ENCODE peak calls at places on chromosomes 1 and 21, in eight cellular contexts. S is astrocyte, Q is A549, E is PC-3, M is IMR-90, X is heart left ventricle, P is heart right ventricle, W is Panc1. H is an unnamed sample.

GRCh38 chr1:64231153-64231552 is 27.7 kb downstream of the UBE2U start:
- DNase-seq in P (no peak), Q (no peak), W (no peak), M (no peak), E (peak), X (no peak), S (peak), H (peak)

GRCh38 chr1:177824508-177824982 is 145.3 kb downstream of the SEC16B start:
- DNase-seq in M (no peak), E (no peak), Q (no peak), X (no peak), W (no peak), P (no peak), S (no peak), H (no peak)

GRCh38 chr1:223811634-223812101 is 34.1 kb downstream of the TP53BP2 start:
- DNase-seq in W (peak), E (peak), X (no peak), S (peak), M (peak), P (no peak), Q (no peak), H (peak)

GRCh38 chr1:151371744-151372410 is 628 bp downstream of the SELENBP1 start:
- DNase-seq in M (peak), S (peak), X (peak), P (peak), Q (peak), E (peak), W (no peak), H (peak)

GRCh38 chr21:46412521-46413364 is 45.9 kb upstream of the DIP2A start:
- DNase-seq in X (no peak), S (no peak), P (no peak), M (no peak), W (no peak), E (no peak), Q (no peak), H (no peak)

GRCh38 chr1:3001471-3002348 is 19.6 kb upstream of the ACTRT2 start:
- DNase-seq in M (no peak), S (no peak), X (peak), P (no peak), W (no peak), Q (no peak), E (no peak), H (no peak)

GRCh38 chr1:217660353-217661062 is 29.4 kb downstream of the SPATA17 start:
- DNase-seq in M (peak), P (no peak), E (peak), S (peak), Q (peak), X (no peak), W (peak), H (peak)

GRCh38 chr1:117616356-117616755 is 10.5 kb downstream of the TENT5C start:
- DNase-seq in E (no peak), P (no peak), W (no peak), S (no peak), M (no peak), Q (no peak), X (no peak), H (no peak)

GRCh38 chr1:244173765-244174164 is 122.7 kb downstream of the ZBTB18 start:
- DNase-seq in S (peak), Q (no peak), X (no peak), E (no peak), W (no peak), M (no peak), P (no peak), H (no peak)

GRCh38 chr1:39876136-39876535 is 7.2 kb downstream of the TRIT1 start:
- DNase-seq in W (no peak), X (no peak), E (no peak), S (no peak), Q (no peak), P (no peak), M (no peak), H (no peak)

GRCh38 chr1:100053727-100054126 is 79.0 kb downstream of the SASS6 start:
- DNase-seq in E (no peak), M (no peak), W (no peak), S (no peak), X (no peak), P (no peak), Q (no peak), H (no peak)

GRCh38 chr21:23804866-23805265 is 1802.4 kb downstream of the MRPL39 start:
- DNase-seq in Q (no peak), M (no peak), P (no peak), E (no peak), S (no peak), X (no peak), W (no peak), H (no peak)

GRCh38 chr1:237640011-237640671 is 250.6 kb downstream of the ZP4 start:
- DNase-seq in P (no peak), M (no peak), S (no peak), E (no peak), Q (no peak), W (no peak), X (no peak), H (no peak)

GRCh38 chr1:196651637-196652215 is at the start of gene CFH:
- DNase-seq in M (peak), P (peak), Q (no peak), X (no peak), S (peak), E (peak), W (no peak), H (peak)

GRCh38 chr1:211344335-211344664 is 17.7 kb downstream of the TRAF5 start:
- DNase-seq in X (no peak), S (peak), W (no peak), P (no peak), E (no peak), M (peak), Q (no peak), H (peak)

GRCh38 chr1:1021010-1021845 is 1.3 kb downstream of the AGRN start:
- DNase-seq in W (no peak), E (peak), M (peak), X (peak), P (peak), S (peak), Q (no peak), H (peak)

GRCh38 chr21:42695324-42696025 is 42.1 kb downstream of the PDE9A start:
- DNase-seq in X (peak), P (peak), Q (no peak), W (no peak), E (peak), M (peak), S (peak), H (peak)

GRCh38 chr1:229258851-229259110 is 12.1 kb upstream of the RAB4A start:
- DNase-seq in W (no peak), S (no peak), E (no peak), Q (no peak), P (no peak), X (no peak), M (no peak), H (no peak)

GRCh38 chr1:99503276-99503747 is 142.6 kb upstream of the PALMD start:
- DNase-seq in W (no peak), Q (no peak), P (peak), M (peak), E (no peak), S (peak), X (peak), H (peak)

GRCh38 chr1:161171191-161171590 is 5.0 kb downstream of the PPOX start:
- DNase-seq in E (no peak), P (no peak), S (no peak), Q (no peak), W (no peak), X (no peak), M (no peak), H (no peak)

GRCh38 chr1:248618878-248619277 is 16.0 kb downstream of the OR2T11 start:
- DNase-seq in P (no peak), X (peak), W (peak), S (no peak), Q (peak), E (peak), M (peak), H (peak)

GRCh38 chr1:161427733-161428516 is 60.2 kb upstream of the CFAP126 start:
- DNase-seq in M (peak), E (no peak), S (peak), P (no peak), W (peak), Q (peak), X (no peak), H (peak)

GRCh38 chr1:4482526-4482925 is 171.9 kb upstream of the AJAP1 start:
- DNase-seq in P (no peak), E (no peak), M (no peak), X (no peak), Q (no peak), S (no peak), W (no peak), H (no peak)

GRCh38 chr1:88998716-88999115 is 6.3 kb upstream of the KYAT3 start:
- DNase-seq in M (peak), W (peak), P (peak), S (peak), Q (peak), E (peak), X (no peak), H (peak)

GRCh38 chr1:162336621-162337020 is 40.0 kb downstream of the SPATA46 start:
- DNase-seq in M (no peak), S (no peak), E (no peak), W (no peak), P (no peak), X (no peak), Q (no peak), H (no peak)

GRCh38 chr1:183097438-183098051 is 74.3 kb downstream of the LAMC1 start:
- DNase-seq in Q (no peak), M (peak), E (no peak), X (no peak), S (peak), P (no peak), W (no peak), H (peak)

GRCh38 chr1:101137144-101138126 is 99.4 kb upstream of the S1PR1 start:
- DNase-seq in W (no peak), Q (no peak), P (no peak), S (peak), X (no peak), E (no peak), M (peak), H (peak)

GRCh38 chr1:197782719-197783328 is 7.5 kb upstream of the DENND1B start:
- DNase-seq in P (no peak), W (no peak), M (no peak), X (no peak), E (no peak), Q (no peak), S (no peak), H (no peak)

GRCh38 chr1:47942238-47942629 is 55.0 kb downstream of the TRABD2B start:
- DNase-seq in S (no peak), P (no peak), W (no peak), M (no peak), Q (peak), E (peak), X (no peak), H (no peak)

GRCh38 chr1:69791311-69791710 is 223.6 kb downstream of the LRRC7 start:
- DNase-seq in S (peak), P (no peak), Q (no peak), M (no peak), X (no peak), E (no peak), W (no peak), H (peak)

GRCh38 chr1:58067082-58067481 is 479.4 kb downstream of the OMA1 start:
- DNase-seq in W (no peak), P (no peak), X (no peak), M (no peak), S (no peak), Q (no peak), E (no peak), H (no peak)

GRCh38 chr1:236099622-236100021 is 34.7 kb upstream of the NID1 start:
- DNase-seq in W (no peak), X (no peak), P (no peak), Q (no peak), E (no peak), M (peak), S (peak), H (no peak)

GRCh38 chr1:151816964-151817730 is 11.9 kb upstream of the LINGO4 start:
- DNase-seq in E (no peak), P (no peak), X (no peak), Q (no peak), M (no peak), S (no peak), W (no peak), H (no peak)

DNA sequence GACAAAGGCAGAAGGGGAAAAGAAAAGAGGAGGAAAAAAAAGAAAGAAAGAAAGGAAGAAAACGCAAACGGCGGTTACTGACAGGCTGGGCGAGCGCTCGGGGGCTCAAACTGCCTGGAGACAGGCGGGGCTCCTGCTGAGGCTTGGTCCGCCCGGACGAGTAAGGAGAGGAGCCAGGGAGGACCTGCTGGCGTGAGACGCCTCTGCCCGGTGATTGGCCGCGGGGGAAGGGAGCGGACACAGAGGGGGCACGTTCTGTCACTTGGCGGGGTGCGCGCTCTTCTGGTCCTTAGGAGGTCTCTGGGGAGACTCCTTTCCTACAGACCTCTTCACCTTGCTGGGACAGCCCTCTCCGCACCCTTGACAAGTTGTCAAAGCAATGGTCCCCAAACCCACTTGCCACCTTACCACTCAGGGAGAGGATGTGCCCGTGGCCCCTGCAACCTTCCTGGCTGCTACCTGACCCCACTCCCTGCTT is 791 bp upstream of the PIK3R3 start:
- DNase-seq in W (no peak), X (peak), S (no peak), M (no peak), E (no peak), P (peak), Q (peak), H (no peak)
- TF ChIP-seq CTCF in W (no peak), X (no peak), S (no peak), M (no peak), E (no peak), P (no peak), Q (no peak), H (no peak)

GRCh38 chr1:156060937-156061636 is at the start of gene RAB25:
- DNase-seq in P (no peak), M (no peak), E (peak), S (no peak), W (no peak), Q (no peak), X (peak), H (no peak)
- H3K4me3 ChIP-seq in P (no peak), M (no peak), E (peak), S (no peak), W (no peak), Q (no peak), X (no peak), H (no peak)

DNA sequence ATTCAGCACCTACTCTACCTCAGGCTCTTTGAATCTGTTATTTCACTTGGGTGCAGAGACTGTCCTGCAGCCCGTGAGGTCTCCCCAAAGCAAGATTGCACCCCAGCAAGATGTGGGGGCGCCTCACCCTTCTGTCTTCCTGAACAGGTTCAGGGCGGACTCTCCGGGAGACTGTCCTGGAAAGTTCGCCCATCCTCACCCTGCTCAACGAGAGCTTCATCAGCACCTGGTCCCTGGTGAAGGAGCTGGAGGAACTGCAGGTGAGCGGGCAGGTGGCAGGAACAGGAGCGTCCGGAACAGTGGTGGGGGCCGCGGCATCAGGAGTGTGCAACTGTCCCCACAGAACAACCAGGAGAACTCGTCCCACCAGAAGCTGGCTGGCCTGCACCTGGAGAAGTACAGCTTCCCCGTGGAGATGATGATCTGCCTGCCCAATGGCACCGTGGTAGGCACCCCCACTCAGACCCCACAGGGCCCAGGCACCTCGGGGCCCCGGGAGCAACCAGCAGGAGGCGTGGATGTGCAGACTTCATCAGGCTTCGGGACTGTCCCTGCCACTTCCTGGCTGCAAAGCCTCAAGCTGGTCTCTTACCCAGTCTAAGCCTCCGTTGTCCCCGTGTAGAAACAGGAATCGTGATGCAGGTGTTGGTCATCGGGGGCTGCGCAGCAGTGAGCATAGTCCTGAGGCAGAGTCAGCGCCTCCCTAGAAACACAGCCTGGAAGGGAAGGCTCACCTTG is 5.9 kb upstream of the MTFR1L start:
- DNase-seq in P (no peak), Q (no peak), X (no peak), E (no peak), W (no peak), S (no peak), M (no peak), H (no peak)
- TF ChIP-seq CTCF in P (no peak), Q (no peak), X (no peak), E (no peak), W (no peak), S (no peak), M (no peak), H (no peak)

DNA sequence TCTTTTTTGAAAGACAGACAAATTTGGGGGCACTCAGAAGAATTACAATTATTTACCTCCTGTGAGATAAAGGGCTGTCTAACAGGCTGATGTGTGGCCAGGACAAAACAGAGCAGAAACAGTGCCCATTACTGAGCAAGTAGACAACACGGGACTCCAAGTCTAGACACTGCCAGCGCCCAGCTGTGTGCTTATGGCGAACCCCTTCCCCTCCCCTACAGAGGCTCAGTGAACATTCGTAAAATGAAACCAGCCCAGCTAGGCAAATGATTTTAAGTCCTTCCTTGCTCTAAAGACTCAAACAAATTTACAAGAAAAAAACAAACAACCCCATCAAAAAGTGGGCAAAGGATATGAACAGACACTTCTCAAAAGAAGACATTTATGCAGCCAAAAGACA is 91.1 kb downstream of the RUNX1 start:
- DNase-seq in Q (no peak), S (no peak), X (no peak), M (no peak), E (no peak), W (no peak), P (no peak), H (no peak)
- H3K4me3 ChIP-seq in Q (no peak), S (no peak), X (no peak), M (no peak), E (no peak), W (no peak), P (no peak), H (no peak)

DNA sequence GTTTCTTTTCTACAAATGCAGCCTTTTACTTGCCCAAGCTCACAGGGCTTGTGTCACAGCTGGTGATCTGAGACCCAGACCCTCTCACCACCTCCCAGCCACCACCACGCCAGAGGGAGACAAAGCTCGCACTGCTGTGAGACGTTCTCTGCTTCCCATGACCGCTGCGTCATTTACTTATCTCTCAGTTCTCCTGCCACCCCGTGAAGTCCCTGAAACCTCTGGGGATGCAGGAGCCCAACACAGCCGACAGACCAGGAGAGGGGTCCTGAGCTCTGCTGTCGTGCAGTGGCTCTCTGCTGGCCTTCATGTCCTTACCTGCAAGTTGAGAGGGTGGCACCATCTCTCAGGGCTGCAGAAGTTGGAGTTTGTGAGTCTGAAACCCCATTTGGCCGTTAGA is 77.7 kb downstream of the SLC16A1 start:
- DNase-seq in P (no peak), W (no peak), S (no peak), M (no peak), X (no peak), Q (no peak), E (no peak), H (no peak)
- TF ChIP-seq CTCF in P (no peak), W (no peak), S (no peak), M (no peak), X (no peak), Q (no peak), E (no peak), H (no peak)

GRCh38 chr1:205669341-205670142 is 10.8 kb downstream of the SLC45A3 start:
- DNase-seq in S (no peak), W (no peak), Q (no peak), P (no peak), M (no peak), E (no peak), X (no peak), H (no peak)
- H3K4me3 ChIP-seq in S (no peak), W (no peak), Q (no peak), P (no peak), M (no peak), E (no peak), X (no peak), H (no peak)

GRCh38 chr1:86169625-86170024 is 13.1 kb upstream of the COL24A1 start:
- DNase-seq in W (no peak), E (peak), S (no peak), P (no peak), Q (no peak), M (peak), X (no peak), H (no peak)
- TF ChIP-seq CTCF in W (peak), E (peak), S (no peak), P (no peak), Q (no peak), M (peak), X (no peak), H (peak)

GRCh38 chr1:9294910-9295636 is 2.4 kb downstream of the SPSB1 start:
- DNase-seq in S (peak), X (peak), E (peak), Q (no peak), W (no peak), P (peak), M (peak), H (peak)
- H3K4me3 ChIP-seq in S (peak), X (no peak), E (peak), Q (peak), W (peak), P (no peak), M (peak), H (peak)

GRCh38 chr1:111204211-111204883 is 3.9 kb upstream of the DENND2D start:
- DNase-seq in P (no peak), E (no peak), X (peak), Q (no peak), S (no peak), M (no peak), W (no peak), H (no peak)
- TF ChIP-seq CTCF in P (no peak), E (no peak), X (no peak), Q (no peak), S (no peak), M (no peak), W (no peak), H (no peak)

H was measured in fibroblast of pulmonary artery.